ENCODE peak calls at places on chromosomes 7 and 10, in seven cellular contexts. One of them, this sample, is unnamed.

GRCh38 chr7:12588259-12588904 is 17.9 kb downstream of the SCIN start:
- DNase-seq in HL-60: no peak
- DNase-seq in neural progenitor cell: no peak
- DNase-seq in AG04450: no peak
- DNase-seq in adrenal gland: no peak
- DNase-seq in mammary epithelial cell: no peak
- DNase-seq in coronary artery: no peak
- DNase-seq in this sample: no peak

GRCh38 chr7:70583965-70584883 is 547.7 kb upstream of the GALNT17 start:
- DNase-seq in HL-60: no peak
- DNase-seq in neural progenitor cell: no peak
- DNase-seq in AG04450: no peak
- DNase-seq in adrenal gland: no peak
- DNase-seq in mammary epithelial cell: no peak
- DNase-seq in coronary artery: no peak
- DNase-seq in this sample: no peak

GRCh38 chr10:6204063-6204340 is 1.3 kb downstream of the PFKFB3 start:
- DNase-seq in HL-60: no peak
- DNase-seq in neural progenitor cell: peak; percentile 66
- DNase-seq in AG04450: no peak
- DNase-seq in adrenal gland: no peak
- DNase-seq in mammary epithelial cell: no peak
- DNase-seq in coronary artery: no peak
- DNase-seq in this sample: peak; percentile 67

GRCh38 chr10:22792161-22792560 is 77.8 kb upstream of the PIP4K2A start:
- DNase-seq in HL-60: no peak
- DNase-seq in neural progenitor cell: no peak
- DNase-seq in AG04450: no peak
- DNase-seq in adrenal gland: no peak
- DNase-seq in mammary epithelial cell: peak; percentile 53
- DNase-seq in coronary artery: no peak
- DNase-seq in this sample: no peak

GRCh38 chr7:73570521-73570920 is 7.9 kb downstream of the TBL2 start:
- DNase-seq in HL-60: no peak
- DNase-seq in neural progenitor cell: no peak
- DNase-seq in AG04450: no peak
- DNase-seq in adrenal gland: no peak
- DNase-seq in mammary epithelial cell: no peak
- DNase-seq in coronary artery: no peak
- DNase-seq in this sample: no peak

GRCh38 chr10:33373263-33373662 is 38.8 kb upstream of the NRP1 start:
- DNase-seq in HL-60: no peak
- DNase-seq in neural progenitor cell: no peak
- DNase-seq in AG04450: no peak
- DNase-seq in adrenal gland: no peak
- DNase-seq in mammary epithelial cell: no peak
- DNase-seq in coronary artery: no peak
- DNase-seq in this sample: no peak

GRCh38 chr7:121267612-121268011 is 61.2 kb upstream of the WNT16 start:
- DNase-seq in HL-60: no peak
- DNase-seq in neural progenitor cell: no peak
- DNase-seq in AG04450: no peak
- DNase-seq in adrenal gland: no peak
- DNase-seq in mammary epithelial cell: no peak
- DNase-seq in coronary artery: no peak
- DNase-seq in this sample: no peak

GRCh38 chr10:3066317-3066931 is 924 bp upstream of the PFKP start:
- DNase-seq in HL-60: no peak
- DNase-seq in neural progenitor cell: peak; percentile 43
- DNase-seq in AG04450: no peak
- DNase-seq in adrenal gland: no peak
- DNase-seq in mammary epithelial cell: no peak
- DNase-seq in coronary artery: no peak
- DNase-seq in this sample: no peak

GRCh38 chr7:53311205-53311604 is 275.8 kb downstream of the POM121L12 start:
- DNase-seq in HL-60: no peak
- DNase-seq in neural progenitor cell: no peak
- DNase-seq in AG04450: no peak
- DNase-seq in adrenal gland: no peak
- DNase-seq in mammary epithelial cell: no peak
- DNase-seq in coronary artery: no peak
- DNase-seq in this sample: no peak

GRCh38 chr7:112036071-112036470 is 170.1 kb downstream of the DOCK4 start:
- DNase-seq in HL-60: no peak
- DNase-seq in neural progenitor cell: no peak
- DNase-seq in AG04450: no peak
- DNase-seq in adrenal gland: no peak
- DNase-seq in mammary epithelial cell: no peak
- DNase-seq in coronary artery: no peak
- DNase-seq in this sample: no peak

GRCh38 chr10:132504501-132505272 is 32.9 kb upstream of the INPP5A start:
- DNase-seq in HL-60: no peak
- DNase-seq in neural progenitor cell: no peak
- DNase-seq in AG04450: no peak
- DNase-seq in adrenal gland: no peak
- DNase-seq in mammary epithelial cell: no peak
- DNase-seq in coronary artery: no peak
- DNase-seq in this sample: no peak

GRCh38 chr10:126177414-126178030 is 210.8 kb downstream of the ADAM12 start:
- DNase-seq in HL-60: no peak
- DNase-seq in neural progenitor cell: peak; percentile 87
- DNase-seq in AG04450: no peak
- DNase-seq in adrenal gland: no peak
- DNase-seq in mammary epithelial cell: no peak
- DNase-seq in coronary artery: no peak
- DNase-seq in this sample: no peak

GRCh38 chr7:116591202-116592040 is 66.6 kb downstream of the CAV1 start:
- DNase-seq in HL-60: no peak
- DNase-seq in neural progenitor cell: no peak
- DNase-seq in AG04450: no peak
- DNase-seq in adrenal gland: no peak
- DNase-seq in mammary epithelial cell: peak; percentile 36
- DNase-seq in coronary artery: no peak
- DNase-seq in this sample: no peak

GRCh38 chr7:121488251-121488650 is 92.1 kb upstream of the FAM3C start:
- DNase-seq in HL-60: no peak
- DNase-seq in neural progenitor cell: no peak
- DNase-seq in AG04450: no peak
- DNase-seq in adrenal gland: no peak
- DNase-seq in mammary epithelial cell: no peak
- DNase-seq in coronary artery: no peak
- DNase-seq in this sample: no peak

GRCh38 chr10:84008878-84009277 is 130.4 kb upstream of the GHITM start:
- DNase-seq in HL-60: peak; percentile 25
- DNase-seq in neural progenitor cell: peak; percentile 67
- DNase-seq in AG04450: no peak
- DNase-seq in adrenal gland: peak; percentile 31
- DNase-seq in mammary epithelial cell: no peak
- DNase-seq in coronary artery: no peak
- DNase-seq in this sample: no peak

GRCh38 chr7:157830331-157830730 is 493.5 kb downstream of the DNAJB6 start:
- DNase-seq in HL-60: no peak
- DNase-seq in neural progenitor cell: no peak
- DNase-seq in AG04450: no peak
- DNase-seq in adrenal gland: no peak
- DNase-seq in mammary epithelial cell: no peak
- DNase-seq in coronary artery: no peak
- DNase-seq in this sample: no peak

GRCh38 chr7:129144095-129144833 is at the start of gene TSPAN33:
- DNase-seq in HL-60: peak; percentile 38
- DNase-seq in neural progenitor cell: peak; percentile 95
- DNase-seq in AG04450: no peak
- DNase-seq in adrenal gland: peak; percentile 77
- DNase-seq in mammary epithelial cell: peak; percentile 71
- DNase-seq in coronary artery: no peak
- DNase-seq in this sample: peak; percentile 74

GRCh38 chr10:86377797-86378146 is 11.2 kb upstream of the GRID1 start:
- DNase-seq in HL-60: no peak
- DNase-seq in neural progenitor cell: no peak
- DNase-seq in AG04450: no peak
- DNase-seq in adrenal gland: no peak
- DNase-seq in mammary epithelial cell: no peak
- DNase-seq in coronary artery: peak; percentile 33
- DNase-seq in this sample: no peak

GRCh38 chr10:114374141-114374791 is 30.0 kb downstream of the AFAP1L2 start:
- DNase-seq in HL-60: no peak
- DNase-seq in neural progenitor cell: no peak
- DNase-seq in AG04450: no peak
- DNase-seq in adrenal gland: no peak
- DNase-seq in mammary epithelial cell: no peak
- DNase-seq in coronary artery: no peak
- DNase-seq in this sample: no peak

GRCh38 chr7:154231732-154232131 is 179.5 kb downstream of the DPP6 start:
- DNase-seq in HL-60: no peak
- DNase-seq in neural progenitor cell: peak; percentile 82
- DNase-seq in AG04450: no peak
- DNase-seq in adrenal gland: no peak
- DNase-seq in mammary epithelial cell: no peak
- DNase-seq in coronary artery: no peak
- DNase-seq in this sample: no peak

GRCh38 chr10:86363184-86363832 is 3.3 kb downstream of the GRID1 start:
- DNase-seq in HL-60: no peak
- DNase-seq in neural progenitor cell: peak; percentile 88
- DNase-seq in AG04450: no peak
- DNase-seq in adrenal gland: no peak
- DNase-seq in mammary epithelial cell: peak; percentile 26
- DNase-seq in coronary artery: peak; percentile 72
- DNase-seq in this sample: no peak

GRCh38 chr7:73635428-73636200 is 11.3 kb upstream of the MLXIPL start:
- DNase-seq in HL-60: no peak
- DNase-seq in neural progenitor cell: no peak
- DNase-seq in AG04450: no peak
- DNase-seq in adrenal gland: no peak
- DNase-seq in mammary epithelial cell: no peak
- DNase-seq in coronary artery: no peak
- DNase-seq in this sample: no peak

GRCh38 chr10:10094700-10095099 is 923.0 kb upstream of the CELF2 start:
- DNase-seq in HL-60: no peak
- DNase-seq in neural progenitor cell: no peak
- DNase-seq in AG04450: peak; percentile 11
- DNase-seq in adrenal gland: no peak
- DNase-seq in mammary epithelial cell: no peak
- DNase-seq in coronary artery: no peak
- DNase-seq in this sample: no peak

GRCh38 chr7:49023345-49024330 is 99.3 kb downstream of the CDC14C start:
- DNase-seq in HL-60: no peak
- DNase-seq in neural progenitor cell: peak; percentile 68
- DNase-seq in AG04450: no peak
- DNase-seq in adrenal gland: no peak
- DNase-seq in mammary epithelial cell: no peak
- DNase-seq in coronary artery: no peak
- DNase-seq in this sample: no peak

GRCh38 chr10:26438534-26439269 is 561 bp downstream of the APBB1IP start:
- DNase-seq in HL-60: no peak
- DNase-seq in neural progenitor cell: peak; percentile 35
- DNase-seq in AG04450: no peak
- DNase-seq in adrenal gland: peak; percentile 25
- DNase-seq in mammary epithelial cell: no peak
- DNase-seq in coronary artery: peak; percentile 75
- DNase-seq in this sample: peak; percentile 43

DNA sequence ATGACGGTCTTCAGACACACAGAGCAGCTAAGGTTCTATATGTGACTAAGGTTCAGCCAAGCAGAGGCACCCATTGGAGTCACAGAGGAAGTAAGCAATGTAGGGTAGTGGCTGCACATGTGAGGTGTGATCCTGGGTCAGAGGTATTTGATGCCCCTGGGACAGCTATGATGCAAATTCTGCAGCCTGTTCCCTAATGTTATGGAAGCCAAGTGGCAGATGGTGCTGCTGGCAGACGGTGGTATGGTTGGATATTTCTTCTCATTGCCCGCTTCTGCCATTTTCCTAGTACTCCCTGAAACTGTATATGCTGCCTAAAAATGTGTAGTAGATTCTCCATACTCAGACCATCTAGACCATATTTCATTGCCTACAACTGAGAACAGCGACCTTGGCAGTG is 7.2 kb downstream of the TAS2R16 start:
- DNase-seq in HL-60: no peak
- DNase-seq in neural progenitor cell: no peak
- DNase-seq in AG04450: no peak
- DNase-seq in adrenal gland: no peak
- DNase-seq in mammary epithelial cell: no peak
- DNase-seq in coronary artery: no peak
- DNase-seq in this sample: no peak
- H3K27ac ChIP-seq in HL-60: no peak overlapping the region
- H3K27ac ChIP-seq in neural progenitor cell: no peak overlapping the region
- H3K27ac ChIP-seq in AG04450: no peak overlapping the region
- H3K27ac ChIP-seq in adrenal gland: no peak overlapping the region
- H3K27ac ChIP-seq in mammary epithelial cell: no peak overlapping the region
- H3K27ac ChIP-seq in coronary artery: no peak overlapping the region
- H3K27ac ChIP-seq in this sample: no peak overlapping the region

GRCh38 chr10:17113346-17113745 is 16.3 kb downstream of the CUBN start:
- DNase-seq in HL-60: no peak
- DNase-seq in neural progenitor cell: no peak
- DNase-seq in AG04450: no peak
- DNase-seq in adrenal gland: no peak
- DNase-seq in mammary epithelial cell: peak; percentile 95
- DNase-seq in coronary artery: no peak
- DNase-seq in this sample: no peak

GRCh38 chr10:17112566-17112965 is 17.0 kb downstream of the CUBN start:
- DNase-seq in HL-60: no peak
- DNase-seq in neural progenitor cell: no peak
- DNase-seq in AG04450: no peak
- DNase-seq in adrenal gland: no peak
- DNase-seq in mammary epithelial cell: peak; percentile 70
- DNase-seq in coronary artery: no peak
- DNase-seq in this sample: no peak

GRCh38 chr10:17116193-17116592 is 13.4 kb downstream of the CUBN start:
- DNase-seq in HL-60: no peak
- DNase-seq in neural progenitor cell: no peak
- DNase-seq in AG04450: no peak
- DNase-seq in adrenal gland: no peak
- DNase-seq in mammary epithelial cell: no peak
- DNase-seq in coronary artery: no peak
- DNase-seq in this sample: no peak

GRCh38 chr10:17113889-17114288 is 15.7 kb downstream of the CUBN start:
- DNase-seq in HL-60: no peak
- DNase-seq in neural progenitor cell: no peak
- DNase-seq in AG04450: peak; percentile 55
- DNase-seq in adrenal gland: no peak
- DNase-seq in mammary epithelial cell: peak; percentile 42
- DNase-seq in coronary artery: no peak
- DNase-seq in this sample: peak; percentile 30

GRCh38 chr10:17115683-17116082 is 13.9 kb downstream of the CUBN start:
- DNase-seq in HL-60: no peak
- DNase-seq in neural progenitor cell: no peak
- DNase-seq in AG04450: no peak
- DNase-seq in adrenal gland: no peak
- DNase-seq in mammary epithelial cell: no peak
- DNase-seq in coronary artery: no peak
- DNase-seq in this sample: no peak
- TF ChIP-seq CTCF in HL-60: no peak
- TF ChIP-seq CTCF in neural progenitor cell: no peak
- TF ChIP-seq CTCF in AG04450: peak; percentile 34
- TF ChIP-seq CTCF in adrenal gland: no peak
- TF ChIP-seq CTCF in mammary epithelial cell: no peak
- TF ChIP-seq CTCF in coronary artery: no peak
- TF ChIP-seq CTCF in this sample: no peak

GRCh38 chr7:4764402-4765007 is 10.9 kb upstream of the AP5Z1 start:
- DNase-seq in HL-60: no peak
- DNase-seq in neural progenitor cell: no peak
- DNase-seq in AG04450: no peak
- DNase-seq in adrenal gland: no peak
- DNase-seq in mammary epithelial cell: no peak
- DNase-seq in coronary artery: no peak
- DNase-seq in this sample: no peak
- H3K27ac ChIP-seq in HL-60: no peak overlapping the region
- H3K27ac ChIP-seq in neural progenitor cell: no peak overlapping the region
- H3K27ac ChIP-seq in AG04450: no peak overlapping the region
- H3K27ac ChIP-seq in adrenal gland: no peak overlapping the region
- H3K27ac ChIP-seq in mammary epithelial cell: no peak overlapping the region
- H3K27ac ChIP-seq in coronary artery: no peak overlapping the region
- H3K27ac ChIP-seq in this sample: no peak overlapping the region

GRCh38 chr7:1593091-1593866 is 23.4 kb upstream of the PSMG3 start:
- DNase-seq in HL-60: no peak
- DNase-seq in neural progenitor cell: no peak
- DNase-seq in AG04450: no peak
- DNase-seq in adrenal gland: no peak
- DNase-seq in mammary epithelial cell: no peak
- DNase-seq in coronary artery: no peak
- DNase-seq in this sample: no peak
- TF ChIP-seq CTCF in HL-60: peak; percentile 3
- TF ChIP-seq CTCF in neural progenitor cell: peak; percentile 27
- TF ChIP-seq CTCF in AG04450: peak; percentile 48
- TF ChIP-seq CTCF in adrenal gland: no peak
- TF ChIP-seq CTCF in mammary epithelial cell: peak; percentile 11
- TF ChIP-seq CTCF in coronary artery: no peak
- TF ChIP-seq CTCF in this sample: no peak

This sample was measured in lung.